ENCODE peak calls at places on chromosomes 6 and 20, in nine cellular contexts. F is colonic mucosa; E is stimulated activated CD4-positive, alpha-beta T cell treated with anti-CD3 and anti-CD28 coated beads, Interleukin-1b, Interleukin-23, amount 100 ng/mL, for 4 hours; I is HS-5; U is activated CD8-positive, alpha-beta memory T cell treated with anti-CD3 and anti-CD28 coated beads, Interleukin-2, amount 10 ng/mL, durations not matched to agents 7 days and 5 days; M is ascending aorta; L is D341Med; A is amniotic stem cell; T is 8988T. C is an unnamed sample.

GRCh38 chr6:122050226-122050755 is 349.2 kb upstream of the HSF2 start:
- DNase-seq in U (no peak), I (no peak), T (no peak), E (no peak), M (no peak), A (no peak), L (no peak), F (no peak), C (no peak)

GRCh38 chr6:115838763-115839401 is 221.8 kb downstream of the FRK start:
- DNase-seq in L (peak), A (no peak), E (no peak), T (no peak), M (no peak), I (peak), F (peak), U (no peak), C (peak)

GRCh38 chr20:51886891-51887608 is 84.7 kb upstream of the SALL4 start:
- DNase-seq in E (no peak), L (no peak), F (no peak), U (no peak), M (no peak), I (no peak), A (no peak), T (no peak), C (no peak)

GRCh38 chr6:128032047-128032446 is 131.2 kb upstream of the THEMIS start:
- DNase-seq in I (no peak), A (no peak), F (no peak), E (no peak), U (no peak), T (no peak), L (no peak), M (no peak), C (no peak)

GRCh38 chr6:39076086-39076992 is 27.8 kb downstream of the GLP1R start:
- DNase-seq in T (no peak), L (no peak), I (no peak), U (peak), E (no peak), A (no peak), M (no peak), F (no peak), C (no peak)

GRCh38 chr6:64012351-64013060 is 376.9 kb downstream of the PHF3 start:
- DNase-seq in I (no peak), M (no peak), L (peak), T (no peak), U (no peak), F (peak), A (peak), E (no peak), C (no peak)

GRCh38 chr6:2917065-2917464 is 14.0 kb upstream of the SERPINB9 start:
- DNase-seq in E (no peak), M (peak), T (no peak), A (no peak), I (no peak), L (no peak), U (peak), F (peak), C (no peak)

GRCh38 chr6:139402935-139403386 is 28.5 kb upstream of the CITED2 start:
- DNase-seq in F (no peak), I (no peak), L (no peak), U (no peak), T (no peak), A (peak), E (no peak), M (no peak), C (no peak)

GRCh38 chr6:163404825-163405265 is 9.7 kb upstream of the QKI start:
- DNase-seq in L (no peak), F (no peak), U (no peak), T (no peak), M (peak), I (no peak), E (no peak), A (no peak), C (no peak)

GRCh38 chr20:43564993-43565757 is 6.3 kb downstream of the SGK2 start:
- DNase-seq in M (no peak), U (no peak), T (no peak), A (no peak), E (no peak), I (no peak), F (no peak), L (no peak), C (no peak)